ENCODE peak calls at places on chromosomes 3 and 15, in nine cellular contexts. X is AG04449; J is small intestine; D is stimulated activated CD4-positive, alpha-beta T cell treated with anti-CD3 and anti-CD28 coated beads, TNF-alpha, amount 100 ng/mL, for 4 hours; B is effector memory CD4-positive, alpha-beta T cell; U is foreskin fibroblast; L is NCI-H2081; Y is thoracic aorta; I is stimulated activated CD8-positive, alpha-beta memory T cell treated with anti-CD3 and anti-CD28 coated beads, Interleukin-7, amount 100 ng/mL, for 1 hour. R is an unnamed sample.
A peak's percentile ranks its signal among the peaks of the same experiment; 100 is the strongest.

GRCh38 chr15:77494073-77494472 is 73.4 kb downstream of the HMG20A start:
- DNase-seq in X (no peak), J (no peak), D (no peak), B (no peak), U (no peak), L (no peak), Y (no peak), I (no peak), R (no peak)

GRCh38 chr3:71926242-71926560 is 141.3 kb upstream of the PROK2 start:
- DNase-seq in X (no peak), J (peak; percentile 69), D (no peak), B (no peak), U (no peak), L (peak; percentile 82), Y (no peak), I (no peak), R (peak; percentile 65)

GRCh38 chr3:32018723-32019564 is 37.4 kb downstream of the ZNF860 start:
- DNase-seq in X (no peak), J (peak; percentile 63), D (no peak), B (no peak), U (peak; percentile 26), L (peak; percentile 12), Y (no peak), I (no peak), R (peak; percentile 14)

GRCh38 chr15:56281145-56281544 is 37.5 kb upstream of the RFX7 start:
- DNase-seq in X (no peak), J (no peak), D (no peak), B (no peak), U (no peak), L (no peak), Y (no peak), I (no peak), R (no peak)

GRCh38 chr3:122902326-122902725 is 107.5 kb downstream of the SLC49A4 start:
- DNase-seq in X (no peak), J (no peak), D (no peak), B (no peak), U (no peak), L (no peak), Y (no peak), I (no peak), R (no peak)

GRCh38 chr15:48367483-48367882 is 36.3 kb downstream of the DUT start:
- DNase-seq in X (no peak), J (no peak), D (no peak), B (no peak), U (no peak), L (no peak), Y (no peak), I (no peak), R (no peak)

GRCh38 chr15:60745469-60745971 is 266.6 kb upstream of the ICE2 start:
- DNase-seq in X (no peak), J (no peak), D (no peak), B (no peak), U (peak; percentile 13), L (no peak), Y (no peak), I (no peak), R (no peak)

GRCh38 chr3:30180305-30181275 is 425.8 kb upstream of the TGFBR2 start:
- DNase-seq in X (no peak), J (no peak), D (no peak), B (no peak), U (peak; percentile 53), L (no peak), Y (no peak), I (no peak), R (no peak)

GRCh38 chr3:65993134-65993900 is 45.4 kb downstream of the MAGI1 start:
- DNase-seq in X (no peak), J (no peak), D (no peak), B (no peak), U (no peak), L (no peak), Y (no peak), I (no peak), R (no peak)

GRCh38 chr3:42486814-42487569 is 15.5 kb upstream of the VIPR1 start:
- DNase-seq in X (no peak), J (no peak), D (no peak), B (no peak), U (no peak), L (no peak), Y (no peak), I (no peak), R (no peak)

GRCh38 chr3:61727435-61727834 is 166.1 kb downstream of the PTPRG start:
- DNase-seq in X (no peak), J (no peak), D (no peak), B (no peak), U (no peak), L (no peak), Y (no peak), I (no peak), R (no peak)

GRCh38 chr3:152961323-152961722 is 126.4 kb downstream of the P2RY1 start:
- DNase-seq in X (no peak), J (peak; percentile 55), D (no peak), B (no peak), U (peak; percentile 41), L (peak; percentile 31), Y (no peak), I (no peak), R (no peak)

GRCh38 chr3:147620906-147621305 is 211.7 kb downstream of the ZIC1 start:
- DNase-seq in X (no peak), J (no peak), D (no peak), B (no peak), U (peak; percentile 1), L (no peak), Y (no peak), I (no peak), R (no peak)

GRCh38 chr3:117892991-117893390 is 1141.7 kb downstream of the IGSF11 start:
- DNase-seq in X (no peak), J (no peak), D (no peak), B (no peak), U (no peak), L (no peak), Y (no peak), I (no peak), R (no peak)

GRCh38 chr15:35477853-35478252 is 68.1 kb downstream of the DPH6 start:
- DNase-seq in X (no peak), J (no peak), D (no peak), B (no peak), U (no peak), L (no peak), Y (no peak), I (no peak), R (no peak)

GRCh38 chr3:29440321-29441019 is 159.6 kb downstream of the RBMS3 start:
- DNase-seq in X (no peak), J (peak; percentile 3), D (no peak), B (no peak), U (no peak), L (peak; percentile 2), Y (no peak), I (no peak), R (peak; percentile 78)

GRCh38 chr15:69609176-69609575 is 156.6 kb downstream of the RPLP1 start:
- DNase-seq in X (peak; percentile 50), J (no peak), D (no peak), B (no peak), U (no peak), L (no peak), Y (no peak), I (no peak), R (no peak)

GRCh38 chr15:86139828-86140227 is 60.2 kb downstream of the AGBL1 start:
- DNase-seq in X (no peak), J (no peak), D (no peak), B (no peak), U (no peak), L (no peak), Y (no peak), I (no peak), R (no peak)

GRCh38 chr3:88031543-88032148 is 27.2 kb downstream of the CGGBP1 start:
- DNase-seq in X (no peak), J (peak; percentile 64), D (no peak), B (peak; percentile 3), U (no peak), L (peak; percentile 4), Y (no peak), I (no peak), R (peak; percentile 33)

GRCh38 chr3:193573403-193573802 is 18.7 kb upstream of the ATP13A4 start:
- DNase-seq in X (no peak), J (no peak), D (no peak), B (no peak), U (no peak), L (no peak), Y (no peak), I (no peak), R (no peak)

GRCh38 chr3:42723146-42723683 is 20.6 kb upstream of the HHATL start:
- DNase-seq in X (no peak), J (no peak), D (no peak), B (no peak), U (no peak), L (no peak), Y (no peak), I (no peak), R (no peak)

GRCh38 chr3:32630266-32630665 is 54.7 kb upstream of the CNOT10 start:
- DNase-seq in X (no peak), J (no peak), D (no peak), B (no peak), U (peak; percentile 17), L (no peak), Y (no peak), I (no peak), R (no peak)

GRCh38 chr15:77120576-77120975 is 49.7 kb upstream of the TSPAN3 start:
- DNase-seq in X (no peak), J (no peak), D (no peak), B (no peak), U (no peak), L (no peak), Y (no peak), I (no peak), R (no peak)

GRCh38 chr15:64232400-64232799 is 69.6 kb upstream of the PPIB start:
- DNase-seq in X (no peak), J (peak; percentile 34), D (no peak), B (no peak), U (peak; percentile 55), L (no peak), Y (no peak), I (no peak), R (no peak)

GRCh38 chr3:72724070-72724469 is 124.2 kb downstream of the SHQ1 start:
- DNase-seq in X (no peak), J (peak; percentile 22), D (no peak), B (no peak), U (no peak), L (no peak), Y (no peak), I (no peak), R (no peak)

GRCh38 chr15:55859681-55860080 is 116.7 kb upstream of the PRTG start:
- DNase-seq in X (no peak), J (no peak), D (no peak), B (no peak), U (no peak), L (no peak), Y (no peak), I (no peak), R (no peak)

GRCh38 chr3:13034109-13034800 is 39.0 kb downstream of the IQSEC1 start:
- DNase-seq in X (no peak), J (no peak), D (no peak), B (no peak), U (no peak), L (no peak), Y (no peak), I (no peak), R (no peak)

GRCh38 chr3:39000008-39000450 is 51.7 kb downstream of the SCN11A start:
- DNase-seq in X (peak; percentile 24), J (peak; percentile 50), D (no peak), B (no peak), U (peak; percentile 40), L (peak; percentile 84), Y (no peak), I (no peak), R (peak; percentile 58)

GRCh38 chr3:134430950-134431445 is 54.8 kb downstream of the ANAPC13 start:
- DNase-seq in X (no peak), J (no peak), D (no peak), B (no peak), U (no peak), L (no peak), Y (no peak), I (no peak), R (no peak)

GRCh38 chr3:4987374-4988296 is 8.4 kb downstream of the BHLHE40 start:
- DNase-seq in X (no peak), J (no peak), D (no peak), B (no peak), U (no peak), L (no peak), Y (no peak), I (no peak), R (no peak)

GRCh38 chr15:40312370-40313158 is 4.8 kb upstream of the PLCB2 start:
- DNase-seq in X (no peak), J (no peak), D (no peak), B (no peak), U (no peak), L (no peak), Y (no peak), I (no peak), R (no peak)

R was measured in NCI-H2029.